ENCODE peak calls at places on chromosome 10, in nine cellular contexts. One of them, this sample, is unnamed.

GRCh38 chr10:93899109-93899508 is 5.3 kb downstream of the SLC35G1 start:
- DNase-seq in posterior cingulate gyrus: no peak
- DNase-seq in heart left ventricle: no peak
- DNase-seq in NCI-H1436: no peak
- DNase-seq in GM18507: no peak
- DNase-seq in KG1: no peak
- DNase-seq in hypothalamus: no peak
- DNase-seq in stimulated activated CD8-positive, alpha-beta memory T cell treated with anti-CD3 and anti-CD28 coated beads, Interleukin-4, amount 100 ng/mL, for 48 hours: no peak
- DNase-seq in T-helper 17 cell: no peak
- DNase-seq in this sample: no peak

GRCh38 chr10:132677096-132677904 is 108.6 kb downstream of the NKX6-2 start:
- DNase-seq in NCI-H1436: no peak
- DNase-seq in KG1: no peak
- DNase-seq in stimulated activated CD8-positive, alpha-beta memory T cell treated with anti-CD3 and anti-CD28 coated beads, Interleukin-4, amount 100 ng/mL, for 48 hours: no peak
- DNase-seq in heart left ventricle: peak; percentile 9
- DNase-seq in posterior cingulate gyrus: no peak
- DNase-seq in GM18507: no peak
- DNase-seq in T-helper 17 cell: no peak
- DNase-seq in hypothalamus: no peak
- DNase-seq in this sample: no peak

GRCh38 chr10:112562803-112563663 is 116.0 kb downstream of the VTI1A start:
- DNase-seq in T-helper 17 cell: no peak
- DNase-seq in posterior cingulate gyrus: no peak
- DNase-seq in GM18507: no peak
- DNase-seq in heart left ventricle: no peak
- DNase-seq in NCI-H1436: no peak
- DNase-seq in KG1: no peak
- DNase-seq in hypothalamus: no peak
- DNase-seq in stimulated activated CD8-positive, alpha-beta memory T cell treated with anti-CD3 and anti-CD28 coated beads, Interleukin-4, amount 100 ng/mL, for 48 hours: no peak
- DNase-seq in this sample: no peak

GRCh38 chr10:101030492-101031127 is 319 bp downstream of the PDZD7 start:
- DNase-seq in stimulated activated CD8-positive, alpha-beta memory T cell treated with anti-CD3 and anti-CD28 coated beads, Interleukin-4, amount 100 ng/mL, for 48 hours: no peak
- DNase-seq in heart left ventricle: no peak
- DNase-seq in hypothalamus: no peak
- DNase-seq in NCI-H1436: no peak
- DNase-seq in KG1: no peak
- DNase-seq in T-helper 17 cell: no peak
- DNase-seq in posterior cingulate gyrus: no peak
- DNase-seq in GM18507: no peak
- DNase-seq in this sample: no peak

GRCh38 chr10:119197921-119198320 is 9.4 kb upstream of the GRK5 start:
- DNase-seq in posterior cingulate gyrus: no peak
- DNase-seq in KG1: no peak
- DNase-seq in NCI-H1436: no peak
- DNase-seq in stimulated activated CD8-positive, alpha-beta memory T cell treated with anti-CD3 and anti-CD28 coated beads, Interleukin-4, amount 100 ng/mL, for 48 hours: no peak
- DNase-seq in GM18507: no peak
- DNase-seq in T-helper 17 cell: no peak
- DNase-seq in heart left ventricle: no peak
- DNase-seq in hypothalamus: no peak
- DNase-seq in this sample: no peak

GRCh38 chr10:89550509-89550908 is 15.1 kb upstream of the SLC16A12 start:
- DNase-seq in stimulated activated CD8-positive, alpha-beta memory T cell treated with anti-CD3 and anti-CD28 coated beads, Interleukin-4, amount 100 ng/mL, for 48 hours: no peak
- DNase-seq in heart left ventricle: peak; percentile 76
- DNase-seq in KG1: no peak
- DNase-seq in posterior cingulate gyrus: no peak
- DNase-seq in GM18507: no peak
- DNase-seq in T-helper 17 cell: no peak
- DNase-seq in hypothalamus: no peak
- DNase-seq in NCI-H1436: no peak
- DNase-seq in this sample: no peak

GRCh38 chr10:111986079-111986478 is 197.5 kb downstream of the GPAM start:
- DNase-seq in hypothalamus: no peak
- DNase-seq in posterior cingulate gyrus: no peak
- DNase-seq in GM18507: no peak
- DNase-seq in stimulated activated CD8-positive, alpha-beta memory T cell treated with anti-CD3 and anti-CD28 coated beads, Interleukin-4, amount 100 ng/mL, for 48 hours: no peak
- DNase-seq in KG1: no peak
- DNase-seq in NCI-H1436: no peak
- DNase-seq in heart left ventricle: no peak
- DNase-seq in T-helper 17 cell: no peak
- DNase-seq in this sample: no peak

GRCh38 chr10:105834261-105835059 is 1193.4 kb downstream of the SORCS3 start:
- DNase-seq in T-helper 17 cell: no peak
- DNase-seq in NCI-H1436: no peak
- DNase-seq in heart left ventricle: no peak
- DNase-seq in hypothalamus: no peak
- DNase-seq in stimulated activated CD8-positive, alpha-beta memory T cell treated with anti-CD3 and anti-CD28 coated beads, Interleukin-4, amount 100 ng/mL, for 48 hours: no peak
- DNase-seq in KG1: no peak
- DNase-seq in GM18507: no peak
- DNase-seq in posterior cingulate gyrus: no peak
- DNase-seq in this sample: no peak

GRCh38 chr10:63093227-63093626 is 39.9 kb upstream of the NRBF2 start:
- DNase-seq in hypothalamus: no peak
- DNase-seq in GM18507: no peak
- DNase-seq in T-helper 17 cell: no peak
- DNase-seq in heart left ventricle: no peak
- DNase-seq in KG1: no peak
- DNase-seq in NCI-H1436: no peak
- DNase-seq in stimulated activated CD8-positive, alpha-beta memory T cell treated with anti-CD3 and anti-CD28 coated beads, Interleukin-4, amount 100 ng/mL, for 48 hours: no peak
- DNase-seq in posterior cingulate gyrus: no peak
- DNase-seq in this sample: no peak